ENCODE peak calls at places on chromosomes 1 and 21, in five cellular contexts. H is tibial artery, D is memory B cell, R is G401, L is iris pigment epithelial cell. K is an unnamed sample.

GRCh38 chr1:175599212-175599681 is 144.1 kb downstream of the TNR start:
- DNase-seq in H (no peak), D (peak), R (peak), L (no peak), K (peak)

GRCh38 chr1:207838156-207839082 is 72.5 kb downstream of the CD34 start:
- DNase-seq in H (peak), D (no peak), R (peak), L (no peak), K (no peak)

GRCh38 chr1:54792686-54793282 is 8.3 kb downstream of the TTC22 start:
- DNase-seq in H (no peak), D (no peak), R (peak), L (no peak), K (no peak)

GRCh38 chr21:45923146-45923545 is 58.4 kb upstream of the COL6A1 start:
- DNase-seq in H (peak), D (peak), R (peak), L (peak), K (peak)

GRCh38 chr1:169312084-169312954 is 55.3 kb downstream of the NME7 start:
- DNase-seq in H (no peak), D (no peak), R (no peak), L (peak), K (peak)

GRCh38 chr1:221887091-221887746 is 145.3 kb upstream of the DUSP10 start:
- DNase-seq in H (peak), D (no peak), R (no peak), L (peak), K (no peak)

GRCh38 chr1:201286445-201286844 is 3.1 kb downstream of the PKP1 start:
- DNase-seq in H (no peak), D (no peak), R (no peak), L (no peak), K (no peak)

GRCh38 chr1:108533351-108534083 is 26.4 kb upstream of the EEIG2 start:
- DNase-seq in H (no peak), D (no peak), R (no peak), L (no peak), K (no peak)

GRCh38 chr1:93578911-93579825 is 102.5 kb downstream of the BCAR3 start:
- DNase-seq in H (no peak), D (no peak), R (no peak), L (no peak), K (no peak)

GRCh38 chr1:61560385-61560784 is 164.6 kb downstream of the TM2D1 start:
- DNase-seq in H (no peak), D (no peak), R (no peak), L (no peak), K (no peak)

GRCh38 chr1:70039485-70039884 is 165.9 kb downstream of the LRRC40 start:
- DNase-seq in H (no peak), D (no peak), R (no peak), L (no peak), K (no peak)

GRCh38 chr1:147598631-147599361 is 57.5 kb downstream of the BCL9 start:
- DNase-seq in H (no peak), D (peak), R (peak), L (peak), K (no peak)

GRCh38 chr1:188826800-188827199 is 1650.9 kb downstream of the BRINP3 start:
- DNase-seq in H (no peak), D (no peak), R (no peak), L (no peak), K (no peak)

GRCh38 chr1:34743775-34744174 is 11.1 kb upstream of the GJB5 start:
- DNase-seq in H (peak), D (no peak), R (no peak), L (no peak), K (no peak)

GRCh38 chr1:67957026-67957425 is 93.4 kb downstream of the DIRAS3 start:
- DNase-seq in H (no peak), D (no peak), R (no peak), L (no peak), K (no peak)

GRCh38 chr1:66333463-66334232 is 200.3 kb upstream of the SGIP1 start:
- DNase-seq in H (peak), D (no peak), R (no peak), L (no peak), K (no peak)

GRCh38 chr1:223346311-223346710 is 17.7 kb downstream of the SUSD4 start:
- DNase-seq in H (no peak), D (no peak), R (no peak), L (no peak), K (no peak)

GRCh38 chr1:221712198-221712684 is 29.6 kb downstream of the DUSP10 start:
- DNase-seq in H (no peak), D (no peak), R (no peak), L (peak), K (peak)

GRCh38 chr1:159942700-159943640 is 2.4 kb downstream of the IGSF9 start:
- DNase-seq in H (peak), D (no peak), R (no peak), L (no peak), K (no peak)

GRCh38 chr1:236052227-236052993 is 12.5 kb downstream of the NID1 start:
- DNase-seq in H (no peak), D (no peak), R (no peak), L (no peak), K (no peak)

GRCh38 chr1:43280683-43281082 is 4.7 kb downstream of the C1orf210 start:
- DNase-seq in H (no peak), D (no peak), R (no peak), L (no peak), K (no peak)

GRCh38 chr1:157691285-157691920 is 9.2 kb downstream of the FCRL3 start:
- DNase-seq in H (no peak), D (no peak), R (peak), L (peak), K (no peak)